ENCODE peak calls at places on chromosomes 5 and 9, in seven cellular contexts. C is activated CD4-positive, alpha-beta T cell treated with anti-CD3 and anti-CD28 coated beads, Interleukin-2, amount 50 U/mL, for 1 hour; X is lung microvascular endothelial cell; J is left kidney; W is NCI-H1092; N is amygdala; E is stomach. L is an unnamed sample.

GRCh38 chr5:36877667-36878420 is 1.3 kb downstream of the NIPBL start:
- DNase-seq in C (no peak), X (peak), J (peak), W (no peak), N (no peak), E (no peak), L (no peak)

GRCh38 chr5:116923344-116923743 is 348.7 kb upstream of the SEMA6A start:
- DNase-seq in C (no peak), X (no peak), J (no peak), W (no peak), N (no peak), E (no peak), L (no peak)

GRCh38 chr9:34211395-34211794 is 32.6 kb downstream of the UBAP1 start:
- DNase-seq in C (no peak), X (no peak), J (no peak), W (no peak), N (no peak), E (no peak), L (no peak)

GRCh38 chr9:35658894-35659220 is 765 bp downstream of the CCDC107 start:
- DNase-seq in C (no peak), X (peak), J (peak), W (no peak), N (no peak), E (no peak), L (no peak)

GRCh38 chr5:107072440-107072839 is 598.3 kb downstream of the EFNA5 start:
- DNase-seq in C (no peak), X (no peak), J (no peak), W (no peak), N (no peak), E (no peak), L (no peak)

GRCh38 chr5:125267636-125268248 is 521.3 kb upstream of the ZNF608 start:
- DNase-seq in C (no peak), X (no peak), J (no peak), W (no peak), N (no peak), E (no peak), L (no peak)

GRCh38 chr9:21450733-21451394 is 10.6 kb downstream of the IFNA1 start:
- DNase-seq in C (no peak), X (no peak), J (no peak), W (no peak), N (no peak), E (no peak), L (no peak)

GRCh38 chr9:107929439-107929838 is 439.9 kb upstream of the KLF4 start:
- DNase-seq in C (no peak), X (peak), J (peak), W (peak), N (no peak), E (peak), L (no peak)

GRCh38 chr5:153147891-153148623 is 342.4 kb upstream of the GRIA1 start:
- DNase-seq in C (no peak), X (peak), J (peak), W (peak), N (no peak), E (no peak), L (peak)

GRCh38 chr5:142931896-142932686 is 161.9 kb downstream of the ARHGAP26 start:
- DNase-seq in C (no peak), X (peak), J (peak), W (no peak), N (no peak), E (no peak), L (no peak)

GRCh38 chr5:148290271-148291195 is 21.7 kb upstream of the SPINK7 start:
- DNase-seq in C (no peak), X (peak), J (peak), W (no peak), N (no peak), E (no peak), L (no peak)

GRCh38 chr5:67002832-67003231 is 193.8 kb downstream of the CD180 start:
- DNase-seq in C (no peak), X (no peak), J (no peak), W (no peak), N (no peak), E (no peak), L (no peak)

GRCh38 chr9:34123682-34124081 is 2.8 kb downstream of the DCAF12 start:
- DNase-seq in C (no peak), X (no peak), J (no peak), W (no peak), N (peak), E (peak), L (no peak)

GRCh38 chr5:133992429-133993151 is 12.2 kb downstream of the VDAC1 start:
- DNase-seq in C (no peak), X (no peak), J (peak), W (no peak), N (peak), E (peak), L (no peak)

GRCh38 chr5:143497749-143498148 is 94.3 kb upstream of the NR3C1 start:
- DNase-seq in C (no peak), X (no peak), J (no peak), W (no peak), N (no peak), E (no peak), L (no peak)

GRCh38 chr5:159764283-159764927 is 151.9 kb upstream of the ADRA1B start:
- DNase-seq in C (no peak), X (peak), J (peak), W (no peak), N (no peak), E (no peak), L (peak)

GRCh38 chr9:125233678-125234077 is 7.5 kb downstream of the HSPA5 start:
- DNase-seq in C (no peak), X (peak), J (peak), W (no peak), N (no peak), E (no peak), L (peak)

GRCh38 chr5:67092447-67093023 is 104.1 kb downstream of the CD180 start:
- DNase-seq in C (no peak), X (peak), J (no peak), W (no peak), N (no peak), E (no peak), L (no peak)

GRCh38 chr9:12629091-12629490 is 64.1 kb upstream of the TYRP1 start:
- DNase-seq in C (no peak), X (no peak), J (no peak), W (no peak), N (no peak), E (no peak), L (no peak)

GRCh38 chr5:62256161-62257017 is 49.6 kb upstream of the KIF2A start:
- DNase-seq in C (no peak), X (peak), J (peak), W (no peak), N (no peak), E (no peak), L (no peak)

GRCh38 chr9:114384836-114385411 is 2.9 kb downstream of the AKNA start:
- DNase-seq in C (no peak), X (peak), J (no peak), W (no peak), N (no peak), E (no peak), L (no peak)

GRCh38 chr9:131078427-131079366 is 17.6 kb upstream of the AIF1L start:
- DNase-seq in C (no peak), X (no peak), J (no peak), W (no peak), N (no peak), E (no peak), L (no peak)

GRCh38 chr5:59609501-59610265 is 283.8 kb downstream of the PDE4D start:
- DNase-seq in C (no peak), X (peak), J (no peak), W (no peak), N (no peak), E (no peak), L (no peak)

GRCh38 chr5:107849118-107849517 is 178.4 kb upstream of the EFNA5 start:
- DNase-seq in C (no peak), X (no peak), J (no peak), W (no peak), N (no peak), E (no peak), L (no peak)

GRCh38 chr9:6305954-6306563 is 22.1 kb upstream of the TPD52L3 start:
- DNase-seq in C (no peak), X (peak), J (peak), W (peak), N (no peak), E (no peak), L (peak)

GRCh38 chr5:73230264-73231244 is 57.6 kb downstream of the TMEM174 start:
- DNase-seq in C (no peak), X (no peak), J (peak), W (no peak), N (no peak), E (no peak), L (no peak)

GRCh38 chr9:100575006-100575405 is 2.9 kb upstream of the CAVIN4 start:
- DNase-seq in C (no peak), X (no peak), J (no peak), W (no peak), N (no peak), E (no peak), L (no peak)

GRCh38 chr5:35369965-35370790 is 139.9 kb upstream of the PRLR start:
- DNase-seq in C (no peak), X (no peak), J (peak), W (peak), N (peak), E (no peak), L (no peak)

GRCh38 chr9:120348951-120349429 is 231.0 kb downstream of the CDK5RAP2 start:
- DNase-seq in C (no peak), X (peak), J (peak), W (peak), N (peak), E (peak), L (no peak)

GRCh38 chr9:91197232-91198181 is 164.2 kb downstream of the AUH start:
- DNase-seq in C (no peak), X (peak), J (peak), W (no peak), N (no peak), E (peak), L (peak)

L was measured in AG09309.